ENCODE peak calls at places on chromosomes 3 and 15, in five cellular contexts. T is uterus, P is body of pancreas, N is IMR-90, E is ascending aorta. W is an unnamed sample. For H3K9me3, the result is how much of the 10 kb centered on the place peaks cover.

GRCh38 chr3:335250-335649 is 138.7 kb downstream of the CHL1 start:
- DNase-seq in T (no peak), P (no peak), N (no peak), E (no peak), W (no peak)

GRCh38 chr3:186582541-186582940 is 12.0 kb downstream of the DNAJB11 start:
- DNase-seq in T (no peak), P (no peak), N (no peak), E (no peak), W (no peak)

GRCh38 chr3:194095464-194095863 is 40.5 kb upstream of the HES1 start:
- DNase-seq in T (no peak), P (peak), N (no peak), E (no peak), W (no peak)

GRCh38 chr15:77633134-77633912 is 611 bp upstream of the LINGO1 start:
- DNase-seq in T (peak), P (peak), N (peak), E (peak), W (peak)

GRCh38 chr3:41102053-41102556 is 97.2 kb upstream of the CTNNB1 start:
- DNase-seq in T (no peak), P (no peak), N (no peak), E (no peak), W (no peak)

GRCh38 chr15:74261685-74262084 is 25.6 kb downstream of the CCDC33 start:
- DNase-seq in T (no peak), P (no peak), N (no peak), E (no peak), W (no peak)

GRCh38 chr3:38521391-38521987 is 25.3 kb downstream of the EXOG start:
- DNase-seq in T (peak), P (peak), N (peak), E (no peak), W (no peak)

GRCh38 chr3:126313166-126313565 is 44.0 kb downstream of the KLF15 start:
- DNase-seq in T (no peak), P (no peak), N (peak), E (no peak), W (no peak)

GRCh38 chr15:39238443-39238842 is 342.4 kb upstream of the THBS1 start:
- DNase-seq in T (no peak), P (no peak), N (no peak), E (no peak), W (no peak)

GRCh38 chr15:66655511-66655910 is 46.5 kb upstream of the SMAD6 start:
- DNase-seq in T (no peak), P (no peak), N (no peak), E (no peak), W (no peak)

GRCh38 chr3:57165637-57166036 is 484 bp upstream of the IL17RD start:
- DNase-seq in T (no peak), P (no peak), N (no peak), E (no peak), W (no peak)

GRCh38 chr3:186614266-186614596 is 1.4 kb downstream of the AHSG start:
- DNase-seq in T (no peak), P (no peak), N (no peak), E (no peak), W (no peak)

GRCh38 chr15:89187301-89187700 is 34.1 kb downstream of the RLBP1 start:
- DNase-seq in T (no peak), P (no peak), N (no peak), E (no peak), W (no peak)

GRCh38 chr15:52566889-52567288 is 1.9 kb downstream of the ARPP19 start:
- DNase-seq in T (no peak), P (no peak), N (no peak), E (no peak), W (no peak)

GRCh38 chr15:92277776-92278175 is 115.9 kb upstream of the ST8SIA2 start:
- DNase-seq in T (no peak), P (peak), N (no peak), E (no peak), W (no peak)

GRCh38 chr3:48425281-48425812 is 4.5 kb downstream of the PLXNB1 start:
- DNase-seq in T (peak), P (peak), N (no peak), E (no peak), W (no peak)

GRCh38 chr3:120160050-120160449 is 65.8 kb upstream of the GSK3B start:
- DNase-seq in T (no peak), P (peak), N (peak), E (peak), W (peak)

GRCh38 chr3:150545419-150546225 is 674 bp downstream of the SERP1 start:
- DNase-seq in T (no peak), P (peak), N (no peak), E (no peak), W (peak)

GRCh38 chr15:77454265-77454664 is 33.6 kb downstream of the HMG20A start:
- DNase-seq in T (no peak), P (no peak), N (peak), E (no peak), W (no peak)

GRCh38 chr3:59783468-59783988 is 733.7 kb upstream of the CFAP20DC start:
- DNase-seq in T (no peak), P (no peak), N (no peak), E (no peak), W (no peak)

GRCh38 chr3:126117786-126118185 is 33.9 kb upstream of the SLC41A3 start:
- DNase-seq in T (peak), P (no peak), N (no peak), E (no peak), W (no peak)

GRCh38 chr15:101804941-101805340 is 1.6 kb downstream of the OR4F6 start:
- DNase-seq in T (no peak), P (no peak), N (no peak), E (no peak), W (no peak)

GRCh38 chr15:41494190-41494921 is 682 bp downstream of the ITPKA start:
- DNase-seq in T (peak), P (no peak), N (no peak), E (no peak), W (no peak)

GRCh38 chr15:90103669-90104329 is 1.5 kb upstream of the IDH2 start:
- DNase-seq in T (no peak), P (peak), N (no peak), E (no peak), W (no peak)

GRCh38 chr15:46956456-46956855 is 760.8 kb upstream of the SEMA6D start:
- DNase-seq in T (no peak), P (no peak), N (no peak), E (no peak), W (no peak)

GRCh38 chr15:24621630-24622215 is 53.9 kb upstream of the NPAP1 start:
- DNase-seq in T (no peak), P (no peak), N (no peak), E (no peak), W (no peak)
- H3K9me3 ChIP-seq in T (under half), P (under half), N (under half), E (under half), W (under half)

GRCh38 chr15:25176991-25177954 is 222.5 kb downstream of the SNRPN start:
- DNase-seq in T (peak), P (no peak), N (no peak), E (no peak), W (no peak)

GRCh38 chr15:25176616-25176923 is 221.8 kb downstream of the SNRPN start:
- DNase-seq in T (peak), P (no peak), N (no peak), E (no peak), W (no peak)

GRCh38 chr15:25177955-25178801 is 223.4 kb downstream of the SNRPN start:
- DNase-seq in T (peak), P (peak), N (no peak), E (peak), W (no peak)

GRCh38 chr15:25175033-25175788 is 220.4 kb downstream of the SNRPN start:
- DNase-seq in T (peak), P (peak), N (no peak), E (peak), W (no peak)

GRCh38 chr15:25175789-25176615 is 221.2 kb downstream of the SNRPN start:
- DNase-seq in T (peak), P (peak), N (no peak), E (peak), W (no peak)
- H3K9me3 ChIP-seq in T (under half), P (under half), N (half or more), E (under half), W (under half)

GRCh38 chr3:65647369-65647768 is 391.3 kb downstream of the MAGI1 start:
- DNase-seq in T (no peak), P (no peak), N (no peak), E (no peak), W (no peak)
- H3K9me3 ChIP-seq in T (under half), P (under half), N (under half), E (under half), W (under half)

GRCh38 chr15:97071658-97072057 is 741.2 kb downstream of the NR2F2 start:
- DNase-seq in T (no peak), P (no peak), N (no peak), E (no peak), W (no peak)
- H3K9me3 ChIP-seq in T (under half), P (under half), N (under half), E (under half), W (under half)

GRCh38 chr3:177944228-177944661 is 592.0 kb upstream of the KCNMB2 start:
- DNase-seq in T (no peak), P (peak), N (peak), E (no peak), W (no peak)

GRCh38 chr3:177946515-177946914 is 589.7 kb upstream of the KCNMB2 start:
- DNase-seq in T (no peak), P (no peak), N (no peak), E (no peak), W (no peak)

GRCh38 chr3:177946965-177947364 is 589.3 kb upstream of the KCNMB2 start:
- DNase-seq in T (no peak), P (no peak), N (peak), E (no peak), W (no peak)

GRCh38 chr3:177945999-177946398 is 590.2 kb upstream of the KCNMB2 start:
- DNase-seq in T (no peak), P (no peak), N (no peak), E (no peak), W (no peak)

DNA sequence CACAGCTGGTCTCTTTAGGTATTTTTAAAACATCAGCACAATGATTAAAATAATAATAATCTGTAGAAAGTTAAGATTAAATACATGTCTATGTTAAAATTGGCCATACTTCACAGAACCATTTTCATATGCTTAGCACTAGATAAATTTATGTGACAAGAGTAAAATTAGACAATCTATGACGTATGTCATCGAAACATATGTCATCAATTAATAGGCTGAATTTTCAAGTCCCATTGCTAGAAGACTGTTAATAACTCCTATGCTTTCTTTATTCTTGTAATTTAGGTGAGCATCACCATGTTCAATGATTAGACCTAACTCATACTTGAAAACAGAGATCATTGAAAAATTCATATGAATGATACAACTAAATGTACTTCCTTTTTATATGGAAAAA is 593.3 kb upstream of the KCNMB2 start:
- DNase-seq in T (no peak), P (no peak), N (no peak), E (no peak), W (no peak)
- H3K9me3 ChIP-seq in T (under half), P (under half), N (under half), E (under half), W (under half)

DNA sequence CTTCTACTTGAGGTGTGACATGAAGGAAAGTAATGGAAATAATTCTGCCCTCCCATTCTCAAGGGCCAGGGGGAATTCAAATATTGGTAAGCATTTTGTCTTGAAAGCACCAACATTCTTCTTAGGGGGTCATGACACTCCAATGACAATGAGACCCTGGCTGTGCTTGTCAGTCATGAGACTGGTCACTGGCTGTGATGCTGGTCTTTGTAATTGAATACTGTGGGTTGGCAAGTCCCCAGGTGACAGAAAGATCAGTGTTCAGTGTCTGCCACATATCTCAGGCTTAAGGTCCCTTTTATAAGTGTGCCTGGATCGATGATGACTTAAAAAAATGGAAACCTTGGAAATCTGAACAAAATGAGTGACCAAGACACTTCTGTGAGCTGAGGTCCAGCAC is 151.4 kb downstream of the SNRPN start:
- DNase-seq in T (no peak), P (no peak), N (no peak), E (no peak), W (no peak)
- H3K9me3 ChIP-seq in T (under half), P (under half), N (under half), E (half or more), W (under half)

GRCh38 chr3:13685721-13686120 is 136.8 kb downstream of the FBLN2 start:
- DNase-seq in T (no peak), P (no peak), N (no peak), E (no peak), W (no peak)

GRCh38 chr3:13688824-13689223 is 139.9 kb downstream of the FBLN2 start:
- DNase-seq in T (no peak), P (no peak), N (no peak), E (no peak), W (no peak)

GRCh38 chr3:13686332-13686731 is 137.4 kb downstream of the FBLN2 start:
- DNase-seq in T (no peak), P (no peak), N (no peak), E (no peak), W (no peak)

GRCh38 chr3:13688034-13688433 is 139.1 kb downstream of the FBLN2 start:
- DNase-seq in T (no peak), P (no peak), N (no peak), E (no peak), W (no peak)

DNA sequence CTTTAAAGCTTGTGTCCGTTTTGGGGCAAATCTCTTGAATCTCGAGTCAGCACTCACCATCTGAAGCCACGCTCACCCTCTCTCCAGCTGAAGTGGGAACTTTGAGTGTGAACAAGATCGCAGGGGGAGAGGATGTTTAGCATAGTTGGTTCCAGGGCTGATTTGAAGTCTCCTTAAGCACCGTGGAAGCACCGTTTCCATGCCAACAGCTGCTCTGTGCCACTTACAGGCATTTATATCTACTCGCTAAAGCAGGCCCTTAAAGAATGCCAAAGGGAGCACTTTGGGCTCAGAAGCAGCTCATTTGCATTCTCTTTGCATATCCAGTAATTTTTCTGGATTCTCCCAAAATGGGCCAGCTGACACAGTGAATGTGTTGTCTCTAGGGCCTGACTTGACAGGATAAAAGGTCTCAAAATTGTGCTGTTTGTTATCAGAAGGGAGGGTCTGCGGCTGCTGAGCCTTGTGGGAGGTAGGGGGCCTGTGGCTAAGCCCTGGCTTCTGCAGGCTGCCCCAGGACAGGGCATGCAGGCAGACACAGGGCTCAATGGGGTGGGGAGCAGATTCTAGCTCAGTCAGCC is 138.6 kb downstream of the FBLN2 start:
- DNase-seq in T (no peak), P (no peak), N (no peak), E (no peak), W (no peak)
- H3K9me3 ChIP-seq in T (under half), P (under half), N (under half), E (under half), W (under half)

GRCh38 chr15:25090073-25090733 is 135.4 kb downstream of the SNRPN start:
- DNase-seq in T (no peak), P (no peak), N (no peak), E (no peak), W (no peak)

GRCh38 chr15:25092661-25093060 is 137.9 kb downstream of the SNRPN start:
- DNase-seq in T (no peak), P (no peak), N (peak), E (no peak), W (no peak)

GRCh38 chr15:25089577-25089976 is 134.8 kb downstream of the SNRPN start:
- DNase-seq in T (no peak), P (no peak), N (no peak), E (no peak), W (no peak)

GRCh38 chr15:25093455-25094029 is 138.8 kb downstream of the SNRPN start:
- DNase-seq in T (no peak), P (no peak), N (no peak), E (no peak), W (no peak)

GRCh38 chr15:25091421-25092158 is 136.8 kb downstream of the SNRPN start:
- DNase-seq in T (no peak), P (no peak), N (no peak), E (no peak), W (no peak)
- H3K9me3 ChIP-seq in T (half or more), P (under half), N (half or more), E (half or more), W (under half)

GRCh38 chr15:26376243-26376642 is 396.6 kb downstream of the GABRB3 start:
- DNase-seq in T (no peak), P (no peak), N (no peak), E (no peak), W (no peak)
- H3K9me3 ChIP-seq in T (under half), P (under half), N (under half), E (under half), W (under half)